ENCODE peak calls at places on chromosomes 2 and 18, in nine cellular contexts. T, J, E, B, Q, Z, K, U and Y are unnamed samples.

GRCh38 chr2:241775223-241776177 is 1.1 kb upstream of the GAL3ST2 start:
- DNase-seq in T (peak), Q (no peak), E (no peak), B (no peak), Z (peak), K (no peak), U (no peak), J (peak), Y (peak)

GRCh38 chr2:111031546-111032484 is 88.9 kb upstream of the BCL2L11 start:
- DNase-seq in E (no peak), B (no peak), Q (peak), T (no peak), J (peak), U (peak), Z (no peak), K (no peak), Y (no peak)

GRCh38 chr2:15940661-15941482 is 522 bp downstream of the MYCN start:
- DNase-seq in E (peak), J (no peak), U (no peak), T (peak), K (no peak), B (peak), Q (peak), Z (no peak), Y (peak)

GRCh38 chr18:46343940-46344372 is 239.8 kb downstream of the HAUS1 start:
- DNase-seq in B (peak), J (no peak), U (no peak), Q (no peak), E (peak), K (no peak), Z (no peak), T (peak), Y (no peak)

GRCh38 chr2:47344890-47345583 is 57.9 kb upstream of the MSH2 start:
- DNase-seq in U (peak), Q (peak), K (no peak), E (peak), B (no peak), Z (peak), J (no peak), T (peak), Y (peak)

GRCh38 chr2:191312163-191312562 is 67.0 kb downstream of the MYO1B start:
- DNase-seq in B (no peak), Q (no peak), K (no peak), U (no peak), T (no peak), J (no peak), E (no peak), Z (no peak), Y (no peak)

GRCh38 chr2:27756091-27756490 is 15.4 kb upstream of the MRPL33 start:
- DNase-seq in B (no peak), U (no peak), J (no peak), K (no peak), E (no peak), Z (no peak), Q (no peak), T (no peak), Y (no peak)

GRCh38 chr2:27762951-27763906 is 8.3 kb upstream of the MRPL33 start:
- DNase-seq in J (no peak), U (no peak), T (no peak), B (no peak), Q (no peak), Z (no peak), E (no peak), K (no peak), Y (no peak)

GRCh38 chr18:70332694-70333093 is 43.8 kb downstream of the SOCS6 start:
- DNase-seq in T (no peak), Z (no peak), U (peak), Q (no peak), K (no peak), J (no peak), B (no peak), E (no peak), Y (no peak)

GRCh38 chr2:12770569-12770968 is 53.8 kb downstream of the TRIB2 start:
- DNase-seq in E (no peak), T (no peak), Z (no peak), J (no peak), B (no peak), U (no peak), Q (no peak), K (no peak), Y (no peak)